ENCODE peak calls at places on chromosomes 7 and 10, in eight cellular contexts. One of them, this sample, is unnamed.

GRCh38 chr10:19767876-19768275 is 48.4 kb upstream of the PLXDC2 start:
- DNase-seq in myocyte: no peak
- DNase-seq in chondrocyte: no peak
- DNase-seq in astrocyte of the spinal cord: no peak
- DNase-seq in NCI-H345: no peak
- DNase-seq in LoVo: no peak
- DNase-seq in NCI-H2081 treated with DMSO at 0.1 percent for 48 hours: no peak
- DNase-seq in B cell: no peak
- DNase-seq in this sample: peak

GRCh38 chr7:517848-518629 is 1.6 kb downstream of the PDGFA start:
- DNase-seq in myocyte: peak
- DNase-seq in chondrocyte: no peak
- DNase-seq in astrocyte of the spinal cord: peak
- DNase-seq in NCI-H345: peak
- DNase-seq in LoVo: peak
- DNase-seq in NCI-H2081 treated with DMSO at 0.1 percent for 48 hours: no peak
- DNase-seq in B cell: no peak
- DNase-seq in this sample: no peak

GRCh38 chr7:95201718-95202117 is 122.6 kb downstream of the PON1 start:
- DNase-seq in myocyte: no peak
- DNase-seq in chondrocyte: no peak
- DNase-seq in astrocyte of the spinal cord: no peak
- DNase-seq in NCI-H345: no peak
- DNase-seq in LoVo: no peak
- DNase-seq in NCI-H2081 treated with DMSO at 0.1 percent for 48 hours: no peak
- DNase-seq in B cell: no peak
- DNase-seq in this sample: no peak

GRCh38 chr10:127196227-127196954 is at the start of gene INSYN2A:
- DNase-seq in myocyte: peak
- DNase-seq in chondrocyte: no peak
- DNase-seq in astrocyte of the spinal cord: peak
- DNase-seq in NCI-H345: peak
- DNase-seq in LoVo: no peak
- DNase-seq in NCI-H2081 treated with DMSO at 0.1 percent for 48 hours: no peak
- DNase-seq in B cell: peak
- DNase-seq in this sample: no peak

GRCh38 chr10:33381391-33381790 is 46.9 kb upstream of the NRP1 start:
- DNase-seq in myocyte: no peak
- DNase-seq in chondrocyte: no peak
- DNase-seq in astrocyte of the spinal cord: no peak
- DNase-seq in NCI-H345: no peak
- DNase-seq in LoVo: no peak
- DNase-seq in NCI-H2081 treated with DMSO at 0.1 percent for 48 hours: no peak
- DNase-seq in B cell: no peak
- DNase-seq in this sample: no peak

GRCh38 chr10:100566561-100566960 is 30.8 kb downstream of the HIF1AN start:
- DNase-seq in myocyte: no peak
- DNase-seq in chondrocyte: no peak
- DNase-seq in astrocyte of the spinal cord: no peak
- DNase-seq in NCI-H345: no peak
- DNase-seq in LoVo: no peak
- DNase-seq in NCI-H2081 treated with DMSO at 0.1 percent for 48 hours: no peak
- DNase-seq in B cell: no peak
- DNase-seq in this sample: no peak

GRCh38 chr7:3217166-3217565 is 83.9 kb upstream of the SDK1 start:
- DNase-seq in myocyte: no peak
- DNase-seq in chondrocyte: no peak
- DNase-seq in astrocyte of the spinal cord: peak
- DNase-seq in NCI-H345: no peak
- DNase-seq in LoVo: no peak
- DNase-seq in NCI-H2081 treated with DMSO at 0.1 percent for 48 hours: no peak
- DNase-seq in B cell: no peak
- DNase-seq in this sample: no peak

GRCh38 chr7:87146740-87147386 is 5.4 kb upstream of the DMTF1 start:
- DNase-seq in myocyte: peak
- DNase-seq in chondrocyte: peak
- DNase-seq in astrocyte of the spinal cord: no peak
- DNase-seq in NCI-H345: no peak
- DNase-seq in LoVo: no peak
- DNase-seq in NCI-H2081 treated with DMSO at 0.1 percent for 48 hours: no peak
- DNase-seq in B cell: no peak
- DNase-seq in this sample: no peak

GRCh38 chr10:79381804-79382221 is 34.5 kb downstream of the PPIF start:
- DNase-seq in myocyte: peak
- DNase-seq in chondrocyte: peak
- DNase-seq in astrocyte of the spinal cord: peak
- DNase-seq in NCI-H345: no peak
- DNase-seq in LoVo: no peak
- DNase-seq in NCI-H2081 treated with DMSO at 0.1 percent for 48 hours: no peak
- DNase-seq in B cell: no peak
- DNase-seq in this sample: peak

GRCh38 chr7:100088621-100089457 is at the start of gene COPS6:
- DNase-seq in myocyte: peak
- DNase-seq in chondrocyte: no peak
- DNase-seq in astrocyte of the spinal cord: peak
- DNase-seq in NCI-H345: peak
- DNase-seq in LoVo: peak
- DNase-seq in NCI-H2081 treated with DMSO at 0.1 percent for 48 hours: peak
- DNase-seq in B cell: peak
- DNase-seq in this sample: peak